ENCODE peak calls at places on chromosomes 3 and 15, in six cellular contexts. S, Z, K, L, B and P are unnamed samples.

GRCh38 chr15:96334017-96334704 is 3.7 kb downstream of the NR2F2 start:
- DNase-seq in B (peak), K (no peak), S (no peak), Z (no peak), L (peak), P (no peak)

GRCh38 chr15:70091649-70092461 is 5.9 kb downstream of the TLE3 start:
- DNase-seq in B (no peak), L (no peak), S (peak), Z (peak), K (no peak), P (no peak)

GRCh38 chr3:46864051-46864881 is 1.0 kb upstream of the MYL3 start:
- DNase-seq in L (peak), S (no peak), Z (no peak), B (no peak), K (no peak), P (no peak)

GRCh38 chr3:141078200-141078599 is 27.1 kb downstream of the SPSB4 start:
- DNase-seq in B (no peak), S (no peak), L (peak), Z (no peak), K (no peak), P (no peak)

GRCh38 chr3:188185717-188186236 is 31.8 kb downstream of the LPP start:
- DNase-seq in L (no peak), B (peak), S (peak), K (no peak), Z (no peak), P (no peak)

GRCh38 chr3:148884261-148884660 is 19.2 kb downstream of the CPA3 start:
- DNase-seq in Z (no peak), K (no peak), L (no peak), B (peak), S (no peak), P (no peak)

GRCh38 chr3:45647148-45647619 is 42.0 kb upstream of the SACM1L start:
- DNase-seq in L (no peak), K (no peak), S (no peak), B (peak), Z (no peak), P (no peak)

GRCh38 chr15:51621917-51622268 is 678 bp downstream of the DMXL2 start:
- DNase-seq in K (no peak), B (peak), S (no peak), Z (no peak), L (peak), P (no peak)

GRCh38 chr3:130539005-130539404 is 22.0 kb downstream of the COL6A6 start:
- DNase-seq in Z (peak), B (peak), S (peak), L (peak), K (peak), P (no peak)

GRCh38 chr3:157442729-157443128 is 6.1 kb downstream of the PTX3 start:
- DNase-seq in S (no peak), K (no peak), L (no peak), B (peak), Z (no peak), P (no peak)

GRCh38 chr15:69979269-69979668 is 118.4 kb downstream of the TLE3 start:
- DNase-seq in S (no peak), B (peak), L (peak), K (no peak), Z (no peak), P (peak)

GRCh38 chr15:40550381-40551037 is 14.3 kb downstream of the CCDC32 start:
- DNase-seq in S (no peak), K (no peak), B (no peak), Z (no peak), L (no peak), P (peak)

GRCh38 chr15:66123799-66124198 is 129.8 kb downstream of the MEGF11 start:
- DNase-seq in Z (no peak), S (no peak), L (no peak), B (no peak), K (no peak), P (no peak)

GRCh38 chr15:88918738-88919137 is 5.6 kb upstream of the MFGE8 start:
- DNase-seq in L (no peak), B (no peak), S (no peak), K (no peak), Z (peak), P (no peak)